ENCODE peak calls at places on chromosomes 6 and 20, in eight cellular contexts. One of them, this sample, is unnamed.

GRCh38 chr6:100504786-100505737 is 40.3 kb upstream of the SIM1 start:
- DNase-seq in fibroblast of villous mesenchyme: peak; percentile 78
- DNase-seq in cardiac muscle cell: no peak
- DNase-seq in left lung: no peak
- DNase-seq in esophagus squamous epithelium: no peak
- DNase-seq in cardiac fibroblast: peak; percentile 92
- DNase-seq in kidney epithelial cell: peak; percentile 59
- DNase-seq in breast epithelium: no peak
- DNase-seq in this sample: peak; percentile 86

GRCh38 chr6:127177030-127177928 is 58.8 kb downstream of the RSPO3 start:
- DNase-seq in fibroblast of villous mesenchyme: peak; percentile 92
- DNase-seq in cardiac muscle cell: no peak
- DNase-seq in left lung: no peak
- DNase-seq in esophagus squamous epithelium: no peak
- DNase-seq in cardiac fibroblast: peak; percentile 79
- DNase-seq in kidney epithelial cell: no peak
- DNase-seq in breast epithelium: no peak
- DNase-seq in this sample: peak; percentile 72

GRCh38 chr6:3520541-3521220 is 63.8 kb upstream of the SLC22A23 start:
- DNase-seq in fibroblast of villous mesenchyme: no peak
- DNase-seq in cardiac muscle cell: no peak
- DNase-seq in left lung: no peak
- DNase-seq in esophagus squamous epithelium: no peak
- DNase-seq in cardiac fibroblast: peak; percentile 71
- DNase-seq in kidney epithelial cell: no peak
- DNase-seq in breast epithelium: no peak
- DNase-seq in this sample: no peak

GRCh38 chr6:14638562-14638931 is 521.0 kb downstream of the CD83 start:
- DNase-seq in fibroblast of villous mesenchyme: no peak
- DNase-seq in cardiac muscle cell: no peak
- DNase-seq in left lung: no peak
- DNase-seq in esophagus squamous epithelium: no peak
- DNase-seq in cardiac fibroblast: no peak
- DNase-seq in kidney epithelial cell: no peak
- DNase-seq in breast epithelium: no peak
- DNase-seq in this sample: no peak

GRCh38 chr6:37867756-37868446 is 48.4 kb downstream of the ZFAND3 start:
- DNase-seq in fibroblast of villous mesenchyme: no peak
- DNase-seq in cardiac muscle cell: no peak
- DNase-seq in left lung: no peak
- DNase-seq in esophagus squamous epithelium: no peak
- DNase-seq in cardiac fibroblast: no peak
- DNase-seq in kidney epithelial cell: no peak
- DNase-seq in breast epithelium: no peak
- DNase-seq in this sample: no peak

GRCh38 chr20:50523552-50524167 is 13.5 kb downstream of the PTPN1 start:
- DNase-seq in fibroblast of villous mesenchyme: no peak
- DNase-seq in cardiac muscle cell: no peak
- DNase-seq in left lung: no peak
- DNase-seq in esophagus squamous epithelium: no peak
- DNase-seq in cardiac fibroblast: no peak
- DNase-seq in kidney epithelial cell: no peak
- DNase-seq in breast epithelium: no peak
- DNase-seq in this sample: no peak

GRCh38 chr20:2084703-2085102 is 16.9 kb upstream of the STK35 start:
- DNase-seq in fibroblast of villous mesenchyme: peak; percentile 75
- DNase-seq in cardiac muscle cell: no peak
- DNase-seq in left lung: peak; percentile 43
- DNase-seq in esophagus squamous epithelium: no peak
- DNase-seq in cardiac fibroblast: peak; percentile 36
- DNase-seq in kidney epithelial cell: no peak
- DNase-seq in breast epithelium: no peak
- DNase-seq in this sample: peak; percentile 41

GRCh38 chr6:115485400-115485799 is 575.3 kb downstream of the FRK start:
- DNase-seq in fibroblast of villous mesenchyme: peak; percentile 1
- DNase-seq in cardiac muscle cell: no peak
- DNase-seq in left lung: no peak
- DNase-seq in esophagus squamous epithelium: no peak
- DNase-seq in cardiac fibroblast: no peak
- DNase-seq in kidney epithelial cell: no peak
- DNase-seq in breast epithelium: no peak
- DNase-seq in this sample: no peak

GRCh38 chr20:63342561-63343459 is 18.3 kb downstream of the CHRNA4 start:
- DNase-seq in fibroblast of villous mesenchyme: no peak
- DNase-seq in cardiac muscle cell: no peak
- DNase-seq in left lung: no peak
- DNase-seq in esophagus squamous epithelium: no peak
- DNase-seq in cardiac fibroblast: no peak
- DNase-seq in kidney epithelial cell: no peak
- DNase-seq in breast epithelium: no peak
- DNase-seq in this sample: no peak

GRCh38 chr20:34022154-34022842 is 28.6 kb downstream of the RALY start:
- DNase-seq in fibroblast of villous mesenchyme: peak; percentile 29
- DNase-seq in cardiac muscle cell: peak; percentile 34
- DNase-seq in left lung: no peak
- DNase-seq in esophagus squamous epithelium: no peak
- DNase-seq in cardiac fibroblast: peak; percentile 21
- DNase-seq in kidney epithelial cell: no peak
- DNase-seq in breast epithelium: no peak
- DNase-seq in this sample: no peak

GRCh38 chr6:23181301-23182110 is 612.1 kb downstream of the HDGFL1 start:
- DNase-seq in fibroblast of villous mesenchyme: no peak
- DNase-seq in cardiac muscle cell: no peak
- DNase-seq in left lung: no peak
- DNase-seq in esophagus squamous epithelium: no peak
- DNase-seq in cardiac fibroblast: no peak
- DNase-seq in kidney epithelial cell: no peak
- DNase-seq in breast epithelium: no peak
- DNase-seq in this sample: no peak

GRCh38 chr6:151325075-151326050 is 66.0 kb downstream of the ZBTB2 start:
- DNase-seq in fibroblast of villous mesenchyme: peak; percentile 71
- DNase-seq in cardiac muscle cell: peak; percentile 60
- DNase-seq in left lung: peak; percentile 71
- DNase-seq in esophagus squamous epithelium: no peak
- DNase-seq in cardiac fibroblast: peak; percentile 89
- DNase-seq in kidney epithelial cell: peak; percentile 38
- DNase-seq in breast epithelium: peak; percentile 53
- DNase-seq in this sample: peak; percentile 76

GRCh38 chr6:89997456-89998445 is 103.5 kb downstream of the GJA10 start:
- DNase-seq in fibroblast of villous mesenchyme: no peak
- DNase-seq in cardiac muscle cell: no peak
- DNase-seq in left lung: no peak
- DNase-seq in esophagus squamous epithelium: no peak
- DNase-seq in cardiac fibroblast: no peak
- DNase-seq in kidney epithelial cell: no peak
- DNase-seq in breast epithelium: no peak
- DNase-seq in this sample: peak; percentile 33

GRCh38 chr6:43278524-43279078 is 19.5 kb upstream of the SLC22A7 start:
- DNase-seq in fibroblast of villous mesenchyme: no peak
- DNase-seq in cardiac muscle cell: no peak
- DNase-seq in left lung: no peak
- DNase-seq in esophagus squamous epithelium: no peak
- DNase-seq in cardiac fibroblast: peak; percentile 13
- DNase-seq in kidney epithelial cell: peak; percentile 29
- DNase-seq in breast epithelium: no peak
- DNase-seq in this sample: no peak

GRCh38 chr6:30568245-30568644 is 3.0 kb upstream of the ABCF1 start:
- DNase-seq in fibroblast of villous mesenchyme: no peak
- DNase-seq in cardiac muscle cell: no peak
- DNase-seq in left lung: no peak
- DNase-seq in esophagus squamous epithelium: no peak
- DNase-seq in cardiac fibroblast: no peak
- DNase-seq in kidney epithelial cell: no peak
- DNase-seq in breast epithelium: no peak
- DNase-seq in this sample: no peak

GRCh38 chr6:25652007-25652515 is at the start of gene SCGN:
- DNase-seq in fibroblast of villous mesenchyme: peak; percentile 67
- DNase-seq in cardiac muscle cell: peak; percentile 91
- DNase-seq in left lung: peak; percentile 61
- DNase-seq in esophagus squamous epithelium: no peak
- DNase-seq in cardiac fibroblast: peak; percentile 68
- DNase-seq in kidney epithelial cell: peak; percentile 23
- DNase-seq in breast epithelium: peak; percentile 75
- DNase-seq in this sample: peak; percentile 73

GRCh38 chr20:62066339-62066982 is 780 bp upstream of the TAF4 start:
- DNase-seq in fibroblast of villous mesenchyme: peak; percentile 36
- DNase-seq in cardiac muscle cell: peak; percentile 83
- DNase-seq in left lung: peak; percentile 62
- DNase-seq in esophagus squamous epithelium: no peak
- DNase-seq in cardiac fibroblast: peak; percentile 40
- DNase-seq in kidney epithelial cell: peak; percentile 21
- DNase-seq in breast epithelium: peak; percentile 62
- DNase-seq in this sample: peak; percentile 28

GRCh38 chr6:34238507-34239239 is 2.0 kb downstream of the HMGA1 start:
- DNase-seq in fibroblast of villous mesenchyme: no peak
- DNase-seq in cardiac muscle cell: no peak
- DNase-seq in left lung: no peak
- DNase-seq in esophagus squamous epithelium: no peak
- DNase-seq in cardiac fibroblast: peak; percentile 18
- DNase-seq in kidney epithelial cell: no peak
- DNase-seq in breast epithelium: no peak
- DNase-seq in this sample: no peak

GRCh38 chr6:81772741-81773140 is 20.3 kb upstream of the TENT5A start:
- DNase-seq in fibroblast of villous mesenchyme: peak; percentile 50
- DNase-seq in cardiac muscle cell: no peak
- DNase-seq in left lung: no peak
- DNase-seq in esophagus squamous epithelium: no peak
- DNase-seq in cardiac fibroblast: peak; percentile 56
- DNase-seq in kidney epithelial cell: peak; percentile 34
- DNase-seq in breast epithelium: no peak
- DNase-seq in this sample: no peak

GRCh38 chr6:120913519-120913918 is 420.8 kb downstream of the TBC1D32 start:
- DNase-seq in fibroblast of villous mesenchyme: no peak
- DNase-seq in cardiac muscle cell: no peak
- DNase-seq in left lung: no peak
- DNase-seq in esophagus squamous epithelium: no peak
- DNase-seq in cardiac fibroblast: no peak
- DNase-seq in kidney epithelial cell: no peak
- DNase-seq in breast epithelium: no peak
- DNase-seq in this sample: no peak

GRCh38 chr20:60121903-60122302 is 163.7 kb downstream of the CDH26 start:
- DNase-seq in fibroblast of villous mesenchyme: no peak
- DNase-seq in cardiac muscle cell: no peak
- DNase-seq in left lung: no peak
- DNase-seq in esophagus squamous epithelium: no peak
- DNase-seq in cardiac fibroblast: no peak
- DNase-seq in kidney epithelial cell: no peak
- DNase-seq in breast epithelium: no peak
- DNase-seq in this sample: no peak
- TF ChIP-seq CTCF in fibroblast of villous mesenchyme: no peak
- TF ChIP-seq CTCF in cardiac muscle cell: no peak
- TF ChIP-seq CTCF in left lung: no peak
- TF ChIP-seq CTCF in esophagus squamous epithelium: no peak
- TF ChIP-seq CTCF in cardiac fibroblast: no peak
- TF ChIP-seq CTCF in kidney epithelial cell: no peak
- TF ChIP-seq CTCF in breast epithelium: no peak
- TF ChIP-seq CTCF in this sample: no peak

DNA sequence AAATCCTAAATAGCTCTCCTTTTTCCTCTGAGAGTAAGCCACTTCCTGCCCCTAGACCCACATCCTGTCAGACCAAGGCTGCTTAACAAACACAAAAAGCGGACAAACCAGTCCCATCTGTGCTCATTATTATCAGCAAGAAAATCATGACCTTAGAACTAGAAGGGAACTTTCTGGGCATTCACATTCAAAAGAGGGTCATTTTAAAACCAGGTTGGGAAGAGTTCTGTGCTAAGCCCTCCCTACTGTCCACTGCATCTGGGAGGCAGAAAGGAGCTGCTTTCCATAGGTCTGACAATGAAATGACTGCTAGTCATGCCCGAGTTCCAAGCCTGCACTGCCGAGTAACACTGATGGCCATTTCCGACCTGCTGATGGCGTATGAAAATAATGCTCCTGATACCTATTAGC is 15.4 kb downstream of the EZR start:
- DNase-seq in fibroblast of villous mesenchyme: peak; percentile 48
- DNase-seq in cardiac muscle cell: no peak
- DNase-seq in left lung: no peak
- DNase-seq in esophagus squamous epithelium: no peak
- DNase-seq in cardiac fibroblast: peak; percentile 60
- DNase-seq in kidney epithelial cell: no peak
- DNase-seq in breast epithelium: no peak
- DNase-seq in this sample: no peak
- H3K4me3 ChIP-seq in fibroblast of villous mesenchyme: no peak overlapping the region
- H3K4me3 ChIP-seq in cardiac muscle cell: no peak overlapping the region
- H3K4me3 ChIP-seq in left lung: no peak overlapping the region
- H3K4me3 ChIP-seq in esophagus squamous epithelium: no peak overlapping the region
- H3K4me3 ChIP-seq in cardiac fibroblast: peak overlapping the region; percentile 5
- H3K4me3 ChIP-seq in kidney epithelial cell: no peak overlapping the region
- H3K4me3 ChIP-seq in breast epithelium: no peak overlapping the region
- H3K4me3 ChIP-seq in this sample: no peak overlapping the region

DNA sequence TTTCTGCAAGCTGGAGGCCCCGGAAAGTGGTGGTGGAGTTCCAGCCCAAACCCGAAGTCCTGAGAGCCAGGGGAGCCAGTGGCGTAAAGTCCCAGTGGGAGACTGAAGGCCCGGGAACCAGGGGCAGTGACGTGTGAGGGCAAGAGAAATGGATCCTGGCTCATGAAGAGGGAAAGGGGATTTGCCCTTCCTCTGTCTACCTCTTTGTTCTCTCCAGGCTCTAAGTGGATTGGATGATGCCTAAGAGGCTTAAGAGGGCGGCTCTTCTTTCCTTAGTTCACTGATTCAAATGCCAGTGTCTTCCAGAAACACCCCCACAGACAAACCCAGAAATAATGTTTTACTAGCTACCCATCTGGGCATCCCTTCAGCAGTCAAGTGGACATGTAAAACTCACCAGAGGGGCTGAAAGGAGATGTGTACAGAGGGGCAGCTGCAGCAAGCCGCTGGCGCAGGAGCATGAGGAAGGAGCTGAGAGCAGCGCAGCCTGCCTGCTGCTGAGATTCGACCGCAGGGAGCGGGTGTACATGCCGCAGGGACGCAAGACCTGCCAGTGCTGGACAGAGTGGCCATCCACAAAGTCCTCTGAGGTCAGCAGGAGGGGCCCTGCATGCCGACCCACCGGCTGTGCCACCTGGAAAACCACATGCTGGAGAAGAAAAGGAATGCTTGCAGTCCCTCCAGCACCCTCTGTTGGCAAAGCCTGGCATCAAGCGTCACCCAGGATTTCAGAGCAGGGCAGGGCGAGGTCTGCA is 29.5 kb downstream of the CDYL start:
- DNase-seq in fibroblast of villous mesenchyme: peak; percentile 48
- DNase-seq in cardiac muscle cell: peak; percentile 39
- DNase-seq in left lung: peak; percentile 49
- DNase-seq in esophagus squamous epithelium: no peak
- DNase-seq in cardiac fibroblast: peak; percentile 48
- DNase-seq in kidney epithelial cell: no peak
- DNase-seq in breast epithelium: no peak
- DNase-seq in this sample: peak; percentile 51
- TF ChIP-seq CTCF in fibroblast of villous mesenchyme: peak; percentile 68
- TF ChIP-seq CTCF in cardiac muscle cell: peak; percentile 61
- TF ChIP-seq CTCF in left lung: peak; percentile 49
- TF ChIP-seq CTCF in esophagus squamous epithelium: peak; percentile 72
- TF ChIP-seq CTCF in cardiac fibroblast: peak; percentile 73
- TF ChIP-seq CTCF in kidney epithelial cell: peak; percentile 87
- TF ChIP-seq CTCF in breast epithelium: no peak
- TF ChIP-seq CTCF in this sample: peak; percentile 67

DNA sequence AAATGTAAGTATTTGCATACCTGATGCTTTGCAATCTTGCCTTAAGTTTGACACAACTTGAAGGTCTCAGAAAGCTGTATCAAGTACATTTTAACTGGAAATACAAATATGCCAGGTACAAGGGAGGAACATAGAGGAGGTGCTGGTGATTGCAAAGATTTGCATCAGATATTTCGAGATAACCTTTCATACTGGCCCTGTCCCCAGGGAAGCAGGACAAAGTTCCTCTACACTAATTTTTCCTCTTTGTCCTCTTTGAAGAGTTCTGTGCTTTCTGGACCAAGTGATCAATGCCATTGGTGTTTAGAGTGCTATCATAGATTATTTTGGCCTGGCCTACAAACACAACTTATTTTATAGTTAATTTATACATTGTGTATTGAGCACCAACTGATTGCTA is 686.0 kb downstream of the HACE1 start:
- DNase-seq in fibroblast of villous mesenchyme: no peak
- DNase-seq in cardiac muscle cell: no peak
- DNase-seq in left lung: no peak
- DNase-seq in esophagus squamous epithelium: no peak
- DNase-seq in cardiac fibroblast: no peak
- DNase-seq in kidney epithelial cell: no peak
- DNase-seq in breast epithelium: no peak
- DNase-seq in this sample: no peak
- H3K4me3 ChIP-seq in fibroblast of villous mesenchyme: no peak overlapping the region
- H3K4me3 ChIP-seq in cardiac muscle cell: no peak overlapping the region
- H3K4me3 ChIP-seq in left lung: no peak overlapping the region
- H3K4me3 ChIP-seq in esophagus squamous epithelium: no peak overlapping the region
- H3K4me3 ChIP-seq in cardiac fibroblast: no peak overlapping the region
- H3K4me3 ChIP-seq in kidney epithelial cell: no peak overlapping the region
- H3K4me3 ChIP-seq in breast epithelium: no peak overlapping the region
- H3K4me3 ChIP-seq in this sample: no peak overlapping the region